ENCODE peak calls at places on chromosomes 1 and 21, in eight cellular contexts. One of them, this sample, is unnamed.

GRCh38 chr1:43783671-43784205 is 76.4 kb downstream of the ST3GAL3 start:
- DNase-seq in left cardiac atrium: no peak
- DNase-seq in activated T-cell treated with anti-CD3 and anti-CD28 coated beads for 1 hour: no peak
- DNase-seq in NCI-H1436: no peak
- DNase-seq in LHCN-M2: peak
- DNase-seq in T-helper 17 cell: no peak
- DNase-seq in RWPE1: peak
- DNase-seq in NCI-H510A treated with DMSO at 0.1 percent for 48 hours: no peak
- DNase-seq in this sample: no peak

GRCh38 chr1:200302893-200303250 is 107.0 kb downstream of the ZNF281 start:
- DNase-seq in left cardiac atrium: peak
- DNase-seq in activated T-cell treated with anti-CD3 and anti-CD28 coated beads for 1 hour: no peak
- DNase-seq in NCI-H1436: no peak
- DNase-seq in LHCN-M2: no peak
- DNase-seq in T-helper 17 cell: no peak
- DNase-seq in RWPE1: no peak
- DNase-seq in NCI-H510A treated with DMSO at 0.1 percent for 48 hours: no peak
- DNase-seq in this sample: no peak

GRCh38 chr1:162385280-162385623 is 3.7 kb downstream of the C1orf226 start:
- DNase-seq in left cardiac atrium: no peak
- DNase-seq in activated T-cell treated with anti-CD3 and anti-CD28 coated beads for 1 hour: no peak
- DNase-seq in NCI-H1436: no peak
- DNase-seq in LHCN-M2: no peak
- DNase-seq in T-helper 17 cell: no peak
- DNase-seq in RWPE1: no peak
- DNase-seq in NCI-H510A treated with DMSO at 0.1 percent for 48 hours: no peak
- DNase-seq in this sample: no peak

GRCh38 chr1:24108334-24109165 is 3.4 kb downstream of the MYOM3 start:
- DNase-seq in left cardiac atrium: peak
- DNase-seq in activated T-cell treated with anti-CD3 and anti-CD28 coated beads for 1 hour: no peak
- DNase-seq in NCI-H1436: no peak
- DNase-seq in LHCN-M2: peak
- DNase-seq in T-helper 17 cell: no peak
- DNase-seq in RWPE1: peak
- DNase-seq in NCI-H510A treated with DMSO at 0.1 percent for 48 hours: no peak
- DNase-seq in this sample: no peak

GRCh38 chr21:39867198-39867650 is at the start of gene PCP4:
- DNase-seq in left cardiac atrium: peak
- DNase-seq in activated T-cell treated with anti-CD3 and anti-CD28 coated beads for 1 hour: no peak
- DNase-seq in NCI-H1436: peak
- DNase-seq in LHCN-M2: peak
- DNase-seq in T-helper 17 cell: no peak
- DNase-seq in RWPE1: peak
- DNase-seq in NCI-H510A treated with DMSO at 0.1 percent for 48 hours: peak
- DNase-seq in this sample: peak

GRCh38 chr1:158527190-158527815 is 26.9 kb downstream of the OR6Y1 start:
- DNase-seq in left cardiac atrium: no peak
- DNase-seq in activated T-cell treated with anti-CD3 and anti-CD28 coated beads for 1 hour: no peak
- DNase-seq in NCI-H1436: no peak
- DNase-seq in LHCN-M2: peak
- DNase-seq in T-helper 17 cell: no peak
- DNase-seq in RWPE1: peak
- DNase-seq in NCI-H510A treated with DMSO at 0.1 percent for 48 hours: peak
- DNase-seq in this sample: peak

GRCh38 chr1:85898861-85899260 is 190.6 kb upstream of the ZNHIT6 start:
- DNase-seq in left cardiac atrium: no peak
- DNase-seq in activated T-cell treated with anti-CD3 and anti-CD28 coated beads for 1 hour: no peak
- DNase-seq in NCI-H1436: no peak
- DNase-seq in LHCN-M2: peak
- DNase-seq in T-helper 17 cell: no peak
- DNase-seq in RWPE1: no peak
- DNase-seq in NCI-H510A treated with DMSO at 0.1 percent for 48 hours: no peak
- DNase-seq in this sample: no peak

GRCh38 chr1:88983791-88984552 is 8.5 kb downstream of the KYAT3 start:
- DNase-seq in left cardiac atrium: no peak
- DNase-seq in activated T-cell treated with anti-CD3 and anti-CD28 coated beads for 1 hour: no peak
- DNase-seq in NCI-H1436: peak
- DNase-seq in LHCN-M2: peak
- DNase-seq in T-helper 17 cell: no peak
- DNase-seq in RWPE1: peak
- DNase-seq in NCI-H510A treated with DMSO at 0.1 percent for 48 hours: peak
- DNase-seq in this sample: peak

GRCh38 chr1:156295391-156295947 is at the start of gene GLMP:
- DNase-seq in left cardiac atrium: peak
- DNase-seq in activated T-cell treated with anti-CD3 and anti-CD28 coated beads for 1 hour: peak
- DNase-seq in NCI-H1436: peak
- DNase-seq in LHCN-M2: peak
- DNase-seq in T-helper 17 cell: peak
- DNase-seq in RWPE1: peak
- DNase-seq in NCI-H510A treated with DMSO at 0.1 percent for 48 hours: peak
- DNase-seq in this sample: peak

GRCh38 chr1:100538935-100539835 is 1.2 kb downstream of the GPR88 start:
- DNase-seq in left cardiac atrium: peak
- DNase-seq in activated T-cell treated with anti-CD3 and anti-CD28 coated beads for 1 hour: no peak
- DNase-seq in NCI-H1436: no peak
- DNase-seq in LHCN-M2: peak
- DNase-seq in T-helper 17 cell: peak
- DNase-seq in RWPE1: peak
- DNase-seq in NCI-H510A treated with DMSO at 0.1 percent for 48 hours: no peak
- DNase-seq in this sample: no peak

GRCh38 chr1:32372149-32372756 is 9.9 kb downstream of the TSSK3 start:
- DNase-seq in left cardiac atrium: no peak
- DNase-seq in activated T-cell treated with anti-CD3 and anti-CD28 coated beads for 1 hour: no peak
- DNase-seq in NCI-H1436: no peak
- DNase-seq in LHCN-M2: no peak
- DNase-seq in T-helper 17 cell: no peak
- DNase-seq in RWPE1: no peak
- DNase-seq in NCI-H510A treated with DMSO at 0.1 percent for 48 hours: no peak
- DNase-seq in this sample: no peak

GRCh38 chr1:7422561-7422960 is 348.5 kb upstream of the VAMP3 start:
- DNase-seq in left cardiac atrium: no peak
- DNase-seq in activated T-cell treated with anti-CD3 and anti-CD28 coated beads for 1 hour: no peak
- DNase-seq in NCI-H1436: no peak
- DNase-seq in LHCN-M2: no peak
- DNase-seq in T-helper 17 cell: no peak
- DNase-seq in RWPE1: no peak
- DNase-seq in NCI-H510A treated with DMSO at 0.1 percent for 48 hours: no peak
- DNase-seq in this sample: no peak

GRCh38 chr1:234902774-234903173 is 225.9 kb downstream of the TOMM20 start:
- DNase-seq in left cardiac atrium: no peak
- DNase-seq in activated T-cell treated with anti-CD3 and anti-CD28 coated beads for 1 hour: no peak
- DNase-seq in NCI-H1436: no peak
- DNase-seq in LHCN-M2: no peak
- DNase-seq in T-helper 17 cell: no peak
- DNase-seq in RWPE1: no peak
- DNase-seq in NCI-H510A treated with DMSO at 0.1 percent for 48 hours: no peak
- DNase-seq in this sample: no peak

GRCh38 chr1:89670168-89670567 is 37.2 kb downstream of the LRRC8C start:
- DNase-seq in left cardiac atrium: no peak
- DNase-seq in activated T-cell treated with anti-CD3 and anti-CD28 coated beads for 1 hour: no peak
- DNase-seq in NCI-H1436: no peak
- DNase-seq in LHCN-M2: peak
- DNase-seq in T-helper 17 cell: no peak
- DNase-seq in RWPE1: no peak
- DNase-seq in NCI-H510A treated with DMSO at 0.1 percent for 48 hours: no peak
- DNase-seq in this sample: no peak

GRCh38 chr1:10803971-10804820 is 7.8 kb upstream of the CASZ1 start:
- DNase-seq in left cardiac atrium: no peak
- DNase-seq in activated T-cell treated with anti-CD3 and anti-CD28 coated beads for 1 hour: no peak
- DNase-seq in NCI-H1436: peak
- DNase-seq in LHCN-M2: no peak
- DNase-seq in T-helper 17 cell: no peak
- DNase-seq in RWPE1: peak
- DNase-seq in NCI-H510A treated with DMSO at 0.1 percent for 48 hours: peak
- DNase-seq in this sample: no peak

GRCh38 chr1:112704908-112705627 is 1.9 kb downstream of the RHOC start:
- DNase-seq in left cardiac atrium: peak
- DNase-seq in activated T-cell treated with anti-CD3 and anti-CD28 coated beads for 1 hour: no peak
- DNase-seq in NCI-H1436: peak
- DNase-seq in LHCN-M2: peak
- DNase-seq in T-helper 17 cell: peak
- DNase-seq in RWPE1: peak
- DNase-seq in NCI-H510A treated with DMSO at 0.1 percent for 48 hours: peak
- DNase-seq in this sample: peak

GRCh38 chr1:6157528-6158174 is 22.5 kb downstream of the CHD5 start:
- DNase-seq in left cardiac atrium: no peak
- DNase-seq in activated T-cell treated with anti-CD3 and anti-CD28 coated beads for 1 hour: no peak
- DNase-seq in NCI-H1436: peak
- DNase-seq in LHCN-M2: peak
- DNase-seq in T-helper 17 cell: no peak
- DNase-seq in RWPE1: peak
- DNase-seq in NCI-H510A treated with DMSO at 0.1 percent for 48 hours: peak
- DNase-seq in this sample: no peak

GRCh38 chr21:32538147-32538792 is 47.1 kb downstream of the TCP10L start:
- DNase-seq in left cardiac atrium: no peak
- DNase-seq in activated T-cell treated with anti-CD3 and anti-CD28 coated beads for 1 hour: peak
- DNase-seq in NCI-H1436: no peak
- DNase-seq in LHCN-M2: no peak
- DNase-seq in T-helper 17 cell: no peak
- DNase-seq in RWPE1: no peak
- DNase-seq in NCI-H510A treated with DMSO at 0.1 percent for 48 hours: no peak
- DNase-seq in this sample: no peak

GRCh38 chr1:35808376-35809155 is 750 bp downstream of the AGO4 start:
- DNase-seq in left cardiac atrium: peak
- DNase-seq in activated T-cell treated with anti-CD3 and anti-CD28 coated beads for 1 hour: no peak
- DNase-seq in NCI-H1436: no peak
- DNase-seq in LHCN-M2: peak
- DNase-seq in T-helper 17 cell: no peak
- DNase-seq in RWPE1: peak
- DNase-seq in NCI-H510A treated with DMSO at 0.1 percent for 48 hours: no peak
- DNase-seq in this sample: no peak

GRCh38 chr1:217393901-217394300 is 237.0 kb downstream of the GPATCH2 start:
- DNase-seq in left cardiac atrium: no peak
- DNase-seq in activated T-cell treated with anti-CD3 and anti-CD28 coated beads for 1 hour: no peak
- DNase-seq in NCI-H1436: no peak
- DNase-seq in LHCN-M2: peak
- DNase-seq in T-helper 17 cell: no peak
- DNase-seq in RWPE1: no peak
- DNase-seq in NCI-H510A treated with DMSO at 0.1 percent for 48 hours: no peak
- DNase-seq in this sample: peak

GRCh38 chr21:36396314-36396713 is 11.1 kb downstream of the CHAF1B start:
- DNase-seq in left cardiac atrium: no peak
- DNase-seq in activated T-cell treated with anti-CD3 and anti-CD28 coated beads for 1 hour: no peak
- DNase-seq in NCI-H1436: no peak
- DNase-seq in LHCN-M2: no peak
- DNase-seq in T-helper 17 cell: no peak
- DNase-seq in RWPE1: no peak
- DNase-seq in NCI-H510A treated with DMSO at 0.1 percent for 48 hours: no peak
- DNase-seq in this sample: no peak

GRCh38 chr21:36250423-36251075 is 69.4 kb upstream of the MORC3 start:
- DNase-seq in left cardiac atrium: no peak
- DNase-seq in activated T-cell treated with anti-CD3 and anti-CD28 coated beads for 1 hour: no peak
- DNase-seq in NCI-H1436: no peak
- DNase-seq in LHCN-M2: no peak
- DNase-seq in T-helper 17 cell: no peak
- DNase-seq in RWPE1: no peak
- DNase-seq in NCI-H510A treated with DMSO at 0.1 percent for 48 hours: no peak
- DNase-seq in this sample: no peak

GRCh38 chr1:204725821-204726448 is 40.4 kb upstream of the LRRN2 start:
- DNase-seq in left cardiac atrium: no peak
- DNase-seq in activated T-cell treated with anti-CD3 and anti-CD28 coated beads for 1 hour: no peak
- DNase-seq in NCI-H1436: no peak
- DNase-seq in LHCN-M2: no peak
- DNase-seq in T-helper 17 cell: no peak
- DNase-seq in RWPE1: peak
- DNase-seq in NCI-H510A treated with DMSO at 0.1 percent for 48 hours: peak
- DNase-seq in this sample: no peak

GRCh38 chr1:153652795-153653507 is 5.6 kb upstream of the SNAPIN start:
- DNase-seq in left cardiac atrium: no peak
- DNase-seq in activated T-cell treated with anti-CD3 and anti-CD28 coated beads for 1 hour: no peak
- DNase-seq in NCI-H1436: no peak
- DNase-seq in LHCN-M2: peak
- DNase-seq in T-helper 17 cell: no peak
- DNase-seq in RWPE1: peak
- DNase-seq in NCI-H510A treated with DMSO at 0.1 percent for 48 hours: no peak
- DNase-seq in this sample: no peak

GRCh38 chr1:161013104-161013590 is 7.8 kb downstream of the F11R start:
- DNase-seq in left cardiac atrium: no peak
- DNase-seq in activated T-cell treated with anti-CD3 and anti-CD28 coated beads for 1 hour: no peak
- DNase-seq in NCI-H1436: no peak
- DNase-seq in LHCN-M2: no peak
- DNase-seq in T-helper 17 cell: no peak
- DNase-seq in RWPE1: no peak
- DNase-seq in NCI-H510A treated with DMSO at 0.1 percent for 48 hours: no peak
- DNase-seq in this sample: peak

GRCh38 chr1:181106479-181106878 is 18.0 kb downstream of the IER5 start:
- DNase-seq in left cardiac atrium: no peak
- DNase-seq in activated T-cell treated with anti-CD3 and anti-CD28 coated beads for 1 hour: no peak
- DNase-seq in NCI-H1436: no peak
- DNase-seq in LHCN-M2: no peak
- DNase-seq in T-helper 17 cell: no peak
- DNase-seq in RWPE1: no peak
- DNase-seq in NCI-H510A treated with DMSO at 0.1 percent for 48 hours: no peak
- DNase-seq in this sample: no peak

GRCh38 chr1:53766766-53767409 is 27.9 kb upstream of the GLIS1 start:
- DNase-seq in left cardiac atrium: no peak
- DNase-seq in activated T-cell treated with anti-CD3 and anti-CD28 coated beads for 1 hour: no peak
- DNase-seq in NCI-H1436: no peak
- DNase-seq in LHCN-M2: peak
- DNase-seq in T-helper 17 cell: no peak
- DNase-seq in RWPE1: peak
- DNase-seq in NCI-H510A treated with DMSO at 0.1 percent for 48 hours: no peak
- DNase-seq in this sample: peak

GRCh38 chr1:89260575-89261275 is 11.9 kb downstream of the GBP5 start:
- DNase-seq in left cardiac atrium: no peak
- DNase-seq in activated T-cell treated with anti-CD3 and anti-CD28 coated beads for 1 hour: no peak
- DNase-seq in NCI-H1436: no peak
- DNase-seq in LHCN-M2: peak
- DNase-seq in T-helper 17 cell: no peak
- DNase-seq in RWPE1: no peak
- DNase-seq in NCI-H510A treated with DMSO at 0.1 percent for 48 hours: no peak
- DNase-seq in this sample: no peak

GRCh38 chr21:26273686-26274313 is 103.2 kb upstream of the APP start:
- DNase-seq in left cardiac atrium: no peak
- DNase-seq in activated T-cell treated with anti-CD3 and anti-CD28 coated beads for 1 hour: no peak
- DNase-seq in NCI-H1436: no peak
- DNase-seq in LHCN-M2: no peak
- DNase-seq in T-helper 17 cell: no peak
- DNase-seq in RWPE1: no peak
- DNase-seq in NCI-H510A treated with DMSO at 0.1 percent for 48 hours: no peak
- DNase-seq in this sample: no peak

GRCh38 chr1:148264374-148265276 is 112.5 kb upstream of the NBPF11 start:
- DNase-seq in left cardiac atrium: no peak
- DNase-seq in activated T-cell treated with anti-CD3 and anti-CD28 coated beads for 1 hour: no peak
- DNase-seq in NCI-H1436: no peak
- DNase-seq in LHCN-M2: peak
- DNase-seq in T-helper 17 cell: no peak
- DNase-seq in RWPE1: peak
- DNase-seq in NCI-H510A treated with DMSO at 0.1 percent for 48 hours: peak
- DNase-seq in this sample: peak

GRCh38 chr1:3677411-3677944 is 25.2 kb downstream of the TP73 start:
- DNase-seq in left cardiac atrium: no peak
- DNase-seq in activated T-cell treated with anti-CD3 and anti-CD28 coated beads for 1 hour: no peak
- DNase-seq in NCI-H1436: no peak
- DNase-seq in LHCN-M2: no peak
- DNase-seq in T-helper 17 cell: no peak
- DNase-seq in RWPE1: no peak
- DNase-seq in NCI-H510A treated with DMSO at 0.1 percent for 48 hours: no peak
- DNase-seq in this sample: no peak

This sample was measured in SK-MEL-5.